ENCODE peak calls at places on chromosomes 11 and 22, in eight cellular contexts. One of them, this sample, is unnamed.
A peak's percentile ranks its signal among the peaks of the same experiment; 100 is the strongest.

GRCh38 chr11:120547301-120547700 is 35.8 kb downstream of the GRIK4 start:
- DNase-seq in stromal cell of bone marrow: peak; percentile 14
- DNase-seq in activated CD4-positive, alpha-beta T cell treated with anti-CD3 and anti-CD28 coated beads for 4 hours: no peak
- DNase-seq in NCI-H774: no peak
- DNase-seq in activated gamma-delta T cell treated with Interleukin-2 at 50 U/mL for 16 hours: no peak
- DNase-seq in A172: no peak
- DNase-seq in amniotic stem cell: no peak
- DNase-seq in AG09319: no peak
- DNase-seq in this sample: no peak

GRCh38 chr11:34213366-34213765 is 107.9 kb downstream of the NAT10 start:
- DNase-seq in stromal cell of bone marrow: no peak
- DNase-seq in activated CD4-positive, alpha-beta T cell treated with anti-CD3 and anti-CD28 coated beads for 4 hours: no peak
- DNase-seq in NCI-H774: no peak
- DNase-seq in activated gamma-delta T cell treated with Interleukin-2 at 50 U/mL for 16 hours: no peak
- DNase-seq in A172: peak; percentile 40
- DNase-seq in amniotic stem cell: no peak
- DNase-seq in AG09319: no peak
- DNase-seq in this sample: no peak

GRCh38 chr22:27295071-27295470 is 506.5 kb downstream of the MN1 start:
- DNase-seq in stromal cell of bone marrow: no peak
- DNase-seq in activated CD4-positive, alpha-beta T cell treated with anti-CD3 and anti-CD28 coated beads for 4 hours: no peak
- DNase-seq in NCI-H774: no peak
- DNase-seq in activated gamma-delta T cell treated with Interleukin-2 at 50 U/mL for 16 hours: no peak
- DNase-seq in A172: no peak
- DNase-seq in amniotic stem cell: no peak
- DNase-seq in AG09319: no peak
- DNase-seq in this sample: no peak

GRCh38 chr22:26711205-26711958 is 54.0 kb downstream of the MIAT start:
- DNase-seq in stromal cell of bone marrow: no peak
- DNase-seq in activated CD4-positive, alpha-beta T cell treated with anti-CD3 and anti-CD28 coated beads for 4 hours: no peak
- DNase-seq in NCI-H774: no peak
- DNase-seq in activated gamma-delta T cell treated with Interleukin-2 at 50 U/mL for 16 hours: peak; percentile 7
- DNase-seq in A172: no peak
- DNase-seq in amniotic stem cell: no peak
- DNase-seq in AG09319: no peak
- DNase-seq in this sample: no peak

GRCh38 chr22:38120359-38121110 is 10.1 kb upstream of the BAIAP2L2 start:
- DNase-seq in stromal cell of bone marrow: no peak
- DNase-seq in activated CD4-positive, alpha-beta T cell treated with anti-CD3 and anti-CD28 coated beads for 4 hours: no peak
- DNase-seq in NCI-H774: no peak
- DNase-seq in activated gamma-delta T cell treated with Interleukin-2 at 50 U/mL for 16 hours: no peak
- DNase-seq in A172: no peak
- DNase-seq in amniotic stem cell: no peak
- DNase-seq in AG09319: no peak
- DNase-seq in this sample: no peak

GRCh38 chr11:69137148-69137844 is 18.4 kb upstream of the SMIM38 start:
- DNase-seq in stromal cell of bone marrow: no peak
- DNase-seq in activated CD4-positive, alpha-beta T cell treated with anti-CD3 and anti-CD28 coated beads for 4 hours: no peak
- DNase-seq in NCI-H774: no peak
- DNase-seq in activated gamma-delta T cell treated with Interleukin-2 at 50 U/mL for 16 hours: no peak
- DNase-seq in A172: no peak
- DNase-seq in amniotic stem cell: no peak
- DNase-seq in AG09319: no peak
- DNase-seq in this sample: no peak

GRCh38 chr11:76657824-76658170 is 12.8 kb downstream of the LRRC32 start:
- DNase-seq in stromal cell of bone marrow: no peak
- DNase-seq in activated CD4-positive, alpha-beta T cell treated with anti-CD3 and anti-CD28 coated beads for 4 hours: no peak
- DNase-seq in NCI-H774: no peak
- DNase-seq in activated gamma-delta T cell treated with Interleukin-2 at 50 U/mL for 16 hours: no peak
- DNase-seq in A172: no peak
- DNase-seq in amniotic stem cell: no peak
- DNase-seq in AG09319: no peak
- DNase-seq in this sample: no peak

GRCh38 chr11:3198815-3199214 is 19.8 kb downstream of the MRGPRG start:
- DNase-seq in stromal cell of bone marrow: no peak
- DNase-seq in activated CD4-positive, alpha-beta T cell treated with anti-CD3 and anti-CD28 coated beads for 4 hours: no peak
- DNase-seq in NCI-H774: no peak
- DNase-seq in activated gamma-delta T cell treated with Interleukin-2 at 50 U/mL for 16 hours: no peak
- DNase-seq in A172: no peak
- DNase-seq in amniotic stem cell: no peak
- DNase-seq in AG09319: no peak
- DNase-seq in this sample: no peak

GRCh38 chr22:31926969-31927368 is 17.4 kb upstream of the YWHAH start:
- DNase-seq in stromal cell of bone marrow: no peak
- DNase-seq in activated CD4-positive, alpha-beta T cell treated with anti-CD3 and anti-CD28 coated beads for 4 hours: no peak
- DNase-seq in NCI-H774: no peak
- DNase-seq in activated gamma-delta T cell treated with Interleukin-2 at 50 U/mL for 16 hours: no peak
- DNase-seq in A172: no peak
- DNase-seq in amniotic stem cell: no peak
- DNase-seq in AG09319: no peak
- DNase-seq in this sample: no peak

GRCh38 chr11:130675456-130675855 is 227.0 kb downstream of the ADAMTS15 start:
- DNase-seq in stromal cell of bone marrow: peak; percentile 88
- DNase-seq in activated CD4-positive, alpha-beta T cell treated with anti-CD3 and anti-CD28 coated beads for 4 hours: no peak
- DNase-seq in NCI-H774: no peak
- DNase-seq in activated gamma-delta T cell treated with Interleukin-2 at 50 U/mL for 16 hours: no peak
- DNase-seq in A172: no peak
- DNase-seq in amniotic stem cell: no peak
- DNase-seq in AG09319: no peak
- DNase-seq in this sample: peak; percentile 93

GRCh38 chr11:115965754-115966504 is 461.7 kb upstream of the CADM1 start:
- DNase-seq in stromal cell of bone marrow: peak; percentile 9
- DNase-seq in activated CD4-positive, alpha-beta T cell treated with anti-CD3 and anti-CD28 coated beads for 4 hours: no peak
- DNase-seq in NCI-H774: peak; percentile 18
- DNase-seq in activated gamma-delta T cell treated with Interleukin-2 at 50 U/mL for 16 hours: no peak
- DNase-seq in A172: peak; percentile 70
- DNase-seq in amniotic stem cell: no peak
- DNase-seq in AG09319: no peak
- DNase-seq in this sample: no peak

GRCh38 chr11:113664069-113664980 is 41.8 kb downstream of the TMPRSS5 start:
- DNase-seq in stromal cell of bone marrow: no peak
- DNase-seq in activated CD4-positive, alpha-beta T cell treated with anti-CD3 and anti-CD28 coated beads for 4 hours: no peak
- DNase-seq in NCI-H774: no peak
- DNase-seq in activated gamma-delta T cell treated with Interleukin-2 at 50 U/mL for 16 hours: no peak
- DNase-seq in A172: peak; percentile 86
- DNase-seq in amniotic stem cell: no peak
- DNase-seq in AG09319: no peak
- DNase-seq in this sample: no peak

GRCh38 chr11:117095301-117096139 is 2.7 kb downstream of the SIK3 start:
- DNase-seq in stromal cell of bone marrow: no peak
- DNase-seq in activated CD4-positive, alpha-beta T cell treated with anti-CD3 and anti-CD28 coated beads for 4 hours: no peak
- DNase-seq in NCI-H774: no peak
- DNase-seq in activated gamma-delta T cell treated with Interleukin-2 at 50 U/mL for 16 hours: no peak
- DNase-seq in A172: no peak
- DNase-seq in amniotic stem cell: no peak
- DNase-seq in AG09319: peak; percentile 86
- DNase-seq in this sample: no peak

GRCh38 chr22:38830845-38831108 is 13.1 kb downstream of the NPTXR start:
- DNase-seq in stromal cell of bone marrow: no peak
- DNase-seq in activated CD4-positive, alpha-beta T cell treated with anti-CD3 and anti-CD28 coated beads for 4 hours: no peak
- DNase-seq in NCI-H774: no peak
- DNase-seq in activated gamma-delta T cell treated with Interleukin-2 at 50 U/mL for 16 hours: no peak
- DNase-seq in A172: no peak
- DNase-seq in amniotic stem cell: no peak
- DNase-seq in AG09319: no peak
- DNase-seq in this sample: no peak

This sample was measured in right atrium auricular region.